ENCODE peak calls at places on chromosomes 6 and 20, in six cellular contexts. Z, C, Q, T, P and S are unnamed samples.

GRCh38 chr6:37547564-37548061 is 47.9 kb upstream of the CCDC167 start:
- DNase-seq in Q (peak; percentile 41), Z (no peak), C (no peak), P (peak; percentile 53), T (no peak), S (no peak)

GRCh38 chr6:147204060-147204785 is at the start of gene STXBP5:
- DNase-seq in Z (peak; percentile 73), P (peak; percentile 77), Q (peak; percentile 24), C (peak; percentile 91), T (peak; percentile 76), S (peak; percentile 62)

GRCh38 chr6:19719691-19720127 is 117.5 kb upstream of the ID4 start:
- DNase-seq in Q (no peak), P (peak; percentile 83), C (no peak), Z (peak; percentile 29), T (no peak), S (no peak)

GRCh38 chr6:169800668-169801395 is 49.4 kb downstream of the ERMARD start:
- DNase-seq in T (no peak), Q (peak; percentile 5), C (peak; percentile 38), P (peak; percentile 85), Z (peak; percentile 58), S (no peak)

GRCh38 chr6:156866181-156866862 is 89.1 kb downstream of the ARID1B start:
- DNase-seq in T (no peak), Z (peak; percentile 41), Q (no peak), P (no peak), C (no peak), S (no peak)

GRCh38 chr6:137641474-137642077 is 147.4 kb upstream of the OLIG3 start:
- DNase-seq in T (peak; percentile 63), Z (peak; percentile 77), P (peak; percentile 85), Q (peak; percentile 50), C (no peak), S (peak; percentile 83)

GRCh38 chr6:93801101-93801847 is 381.9 kb upstream of the EPHA7 start:
- DNase-seq in T (no peak), P (no peak), Q (no peak), Z (peak; percentile 57), C (no peak), S (no peak)

GRCh38 chr6:110509617-110510231 is 33.3 kb upstream of the SLC22A16 start:
- DNase-seq in P (peak; percentile 71), Q (peak; percentile 63), T (no peak), Z (peak; percentile 73), C (no peak), S (no peak)

GRCh38 chr20:46749164-46749563 is 39.7 kb downstream of the SLC2A10 start:
- DNase-seq in Q (no peak), C (no peak), T (no peak), Z (no peak), P (no peak), S (no peak)

GRCh38 chr6:45422541-45423110 is 44.9 kb upstream of the SUPT3H start:
- DNase-seq in C (peak; percentile 91), Q (peak; percentile 40), Z (peak; percentile 78), T (peak; percentile 61), P (peak; percentile 73), S (no peak)

GRCh38 chr6:144951730-144952437 is 666.7 kb downstream of the UTRN start:
- DNase-seq in C (no peak), Q (no peak), P (no peak), T (no peak), Z (peak; percentile 37), S (no peak)

GRCh38 chr20:8272758-8273157 is 140.7 kb downstream of the PLCB1 start:
- DNase-seq in Q (no peak), Z (no peak), P (no peak), C (no peak), T (no peak), S (no peak)

GRCh38 chr6:3664641-3665041 is 86.9 kb downstream of the PXDC1 start:
- DNase-seq in Z (peak; percentile 26), T (no peak), P (no peak), C (no peak), Q (no peak), S (no peak)

GRCh38 chr20:62326959-62327725 is 24.3 kb downstream of the ADRM1 start:
- DNase-seq in P (no peak), Z (no peak), C (no peak), T (no peak), Q (no peak), S (no peak)

GRCh38 chr20:62323146-62323979 is 20.6 kb downstream of the ADRM1 start:
- DNase-seq in T (no peak), C (no peak), P (no peak), Z (no peak), Q (no peak), S (no peak)

GRCh38 chr20:62323980-62324906 is 21.4 kb downstream of the ADRM1 start:
- DNase-seq in T (no peak), C (no peak), Q (no peak), P (no peak), Z (no peak), S (no peak)

GRCh38 chr20:62326559-62326958 is 23.8 kb downstream of the ADRM1 start:
- DNase-seq in P (no peak), Z (no peak), Q (no peak), T (no peak), C (no peak), S (no peak)

DNA sequence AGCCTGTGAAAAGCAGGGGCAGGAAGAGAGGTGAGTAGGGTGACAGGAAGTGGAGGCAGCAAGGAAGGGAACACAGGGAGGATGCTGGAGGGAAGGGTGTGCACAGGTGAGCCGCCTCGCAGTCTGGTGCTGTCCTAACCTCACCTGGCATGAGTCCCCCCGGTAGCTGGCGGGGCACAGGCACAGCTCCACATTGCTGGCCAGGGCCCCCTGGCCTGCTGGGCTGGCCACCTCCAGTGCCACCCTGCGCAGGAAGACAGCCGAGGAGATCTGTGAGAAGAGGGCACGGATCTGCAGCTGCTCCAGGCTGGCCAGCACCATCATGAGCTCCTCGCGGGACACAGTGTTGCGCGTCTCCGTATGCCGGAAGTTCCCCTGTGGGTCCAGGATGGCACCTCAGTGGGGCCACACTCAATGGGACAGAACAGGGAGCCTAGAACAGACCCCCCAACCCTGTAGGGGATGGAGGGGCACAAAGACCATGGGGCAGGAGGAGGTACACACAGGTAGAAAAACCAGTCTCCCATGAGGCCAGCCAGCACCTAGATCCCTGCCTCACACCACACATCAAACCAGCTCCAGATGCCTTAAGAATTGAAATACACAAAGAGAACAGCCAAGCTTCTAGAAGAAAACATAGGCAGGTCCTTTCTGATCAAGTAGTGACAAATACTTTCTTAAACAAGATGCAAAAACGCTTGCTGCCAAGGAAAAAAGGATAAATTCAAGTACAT is 22.5 kb downstream of the ADRM1 start:
- DNase-seq in Q (no peak), Z (no peak), P (no peak), T (no peak), C (no peak), S (no peak)
- H3K36me3 ChIP-seq in Q (peaks cover 16% of the 10 kb centered on the region), Z (peaks cover 3% of the 10 kb centered on the region), P (no peaks in the 10 kb centered on the region), T (peaks cover 85% of the 10 kb centered on the region), C (peaks cover 79% of the 10 kb centered on the region), S (peaks cover 60% of the 10 kb centered on the region)

GRCh38 chr6:27743787-27744186 is 168.4 kb downstream of the OR2B2 start:
- DNase-seq in T (no peak), P (no peak), Z (peak; percentile 44), C (no peak), Q (no peak), S (no peak)
- H3K27me3 ChIP-seq in T (peaks cover 39% of the 10 kb centered on the region), P (peaks cover 28% of the 10 kb centered on the region), Z (peaks cover 12% of the 10 kb centered on the region), C (peaks cover 10% of the 10 kb centered on the region), Q (no peaks in the 10 kb centered on the region), S (no peaks in the 10 kb centered on the region)

DNA sequence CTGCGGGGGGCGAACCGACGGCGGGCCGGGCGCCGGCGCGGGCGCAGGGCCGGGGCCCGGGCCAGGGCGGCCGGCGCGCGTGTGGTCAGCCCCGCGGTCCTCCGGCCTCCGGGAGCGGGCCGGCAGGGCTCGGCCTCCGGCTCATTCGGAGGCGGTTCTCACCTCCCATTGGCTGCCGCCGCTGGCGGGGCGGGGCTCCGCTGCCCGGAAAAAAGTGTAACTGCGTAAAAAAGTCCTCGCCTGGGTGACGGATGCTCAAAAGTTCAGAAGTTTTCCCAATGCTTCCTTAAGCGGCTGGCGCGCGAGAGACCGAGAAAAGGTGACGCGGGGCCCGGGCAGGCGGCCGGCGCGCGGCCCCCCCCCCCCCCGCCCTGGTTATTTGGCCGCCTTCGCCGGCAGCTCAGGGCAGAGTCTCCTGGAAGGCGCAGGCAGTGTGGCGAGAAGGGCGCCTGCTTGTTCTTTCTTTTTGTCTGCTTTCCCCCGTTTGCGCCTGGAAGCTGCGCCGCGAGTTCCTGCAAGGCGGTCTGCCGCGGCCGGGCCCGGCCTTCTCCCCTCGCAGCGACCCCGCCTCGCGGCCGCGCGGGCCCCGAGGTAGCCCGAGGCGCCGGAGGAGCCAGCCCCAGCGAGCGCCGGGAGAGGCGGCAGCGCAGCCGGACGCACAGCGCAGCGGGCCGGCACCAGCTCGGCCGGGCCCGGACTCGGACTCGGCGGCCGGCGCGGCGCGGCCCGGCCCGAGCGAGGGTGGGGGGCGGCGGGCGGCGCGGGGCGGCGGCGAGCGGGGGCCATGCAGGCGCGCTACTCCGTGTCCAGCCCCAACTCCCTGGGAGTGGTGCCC is at the start of gene FOXC1:
- DNase-seq in Z (peak; percentile 80), T (peak; percentile 85), Q (peak; percentile 96), C (peak; percentile 91), P (peak; percentile 96), S (peak; percentile 93)
- H3K4me3 ChIP-seq in Z (peak within 1 kb of the TSS; percentile 65), T (peak within 1 kb of the TSS; percentile 70), Q (peak within 1 kb of the TSS; percentile 89), C (peak within 1 kb of the TSS; percentile 79), P (peak within 1 kb of the TSS; percentile 80), S (peak within 1 kb of the TSS; percentile 70)

GRCh38 chr20:35007413-35007812 is 51.7 kb downstream of the MYH7B start:
- DNase-seq in Z (no peak), Q (no peak), T (no peak), C (peak; percentile 35), P (no peak), S (no peak)

GRCh38 chr20:35004749-35005462 is 49.2 kb downstream of the MYH7B start:
- DNase-seq in T (peak; percentile 33), C (peak; percentile 32), P (no peak), Z (no peak), Q (no peak), S (no peak)

GRCh38 chr20:35005463-35005961 is 49.8 kb downstream of the MYH7B start:
- DNase-seq in T (peak; percentile 33), C (peak; percentile 22), P (no peak), Q (no peak), Z (no peak), S (no peak)

GRCh38 chr20:35006531-35006971 is 50.9 kb downstream of the MYH7B start:
- DNase-seq in Q (no peak), Z (no peak), C (peak; percentile 30), T (no peak), P (no peak), S (no peak)

GRCh38 chr20:35006009-35006408 is 50.3 kb downstream of the MYH7B start:
- DNase-seq in C (peak; percentile 40), Z (no peak), T (peak; percentile 33), Q (no peak), P (no peak), S (no peak)
- H3K36me3 ChIP-seq in C (peaks cover 100% of the 10 kb centered on the region), Z (peaks cover 26% of the 10 kb centered on the region), T (peaks cover 100% of the 10 kb centered on the region), Q (peaks cover 6% of the 10 kb centered on the region), P (peaks cover 27% of the 10 kb centered on the region), S (peaks cover 97% of the 10 kb centered on the region)

GRCh38 chr6:5998236-5998635 is 8.5 kb downstream of the NRN1 start:
- DNase-seq in C (no peak), P (peak; percentile 58), Q (no peak), T (no peak), Z (peak; percentile 21), S (no peak)
- H3K27me3 ChIP-seq in C (peaks cover 99% of the 10 kb centered on the region), P (no peaks in the 10 kb centered on the region), Q (no peaks in the 10 kb centered on the region), T (peaks cover 99% of the 10 kb centered on the region), Z (peaks cover 62% of the 10 kb centered on the region), S (no peaks in the 10 kb centered on the region)